ENCODE peak calls at places on chromosomes 5 and 9, in ten cellular contexts. C is NCI-H1092 treated with DMSO at 0.1 percent for 48 hours; S is GM18507; F is HuH-7; I is kidney epithelial cell; D is AG09319; A is stimulated activated CD4-positive, alpha-beta T cell treated with anti-CD3 and anti-CD28 coated beads, Interleukin-12 subunit alpha, Interleukin-12 subunit beta, amount 100 ng/mL, for 4 hours; L is posterior vena cava; Z is stimulated activated CD8-positive, alpha-beta memory T cell treated with anti-CD3 and anti-CD28 coated beads, Interleukin-2, amount 100 ng/mL, for 1 hour; U is SK-MEL-5. W is an unnamed sample.

GRCh38 chr9:21294325-21294724 is 10.8 kb downstream of the IFNA5 start:
- DNase-seq in S (no peak), U (no peak), A (no peak), C (no peak), L (no peak), I (peak; percentile 88), Z (no peak), F (no peak), D (no peak), W (no peak)

GRCh38 chr5:69503144-69503488 is 10.5 kb downstream of the OCLN start:
- DNase-seq in F (no peak), L (no peak), C (no peak), D (no peak), S (no peak), A (no peak), I (no peak), U (no peak), Z (no peak), W (no peak)

GRCh38 chr5:141513627-141514329 is 24.9 kb downstream of the PCDHGC5 start:
- DNase-seq in D (no peak), C (peak; percentile 41), F (no peak), I (peak; percentile 90), Z (no peak), U (no peak), S (no peak), A (peak; percentile 71), L (peak; percentile 93), W (no peak)

GRCh38 chr5:132704875-132705274 is 31.1 kb downstream of the IL4 start:
- DNase-seq in I (peak; percentile 21), C (no peak), Z (no peak), L (no peak), S (no peak), F (no peak), A (no peak), U (no peak), D (no peak), W (no peak)

GRCh38 chr5:170429014-170429413 is 39.8 kb upstream of the KCNMB1 start:
- DNase-seq in C (no peak), D (no peak), I (no peak), Z (no peak), A (no peak), F (no peak), U (peak; percentile 55), S (no peak), L (no peak), W (no peak)

GRCh38 chr5:141617128-141617527 is 1.7 kb downstream of the DIAPH1 start:
- DNase-seq in L (no peak), D (no peak), C (no peak), I (no peak), A (no peak), S (no peak), F (no peak), U (no peak), Z (no peak), W (no peak)

GRCh38 chr5:175652741-175653663 is 4.9 kb upstream of the HRH2 start:
- DNase-seq in F (no peak), D (no peak), I (no peak), S (peak; percentile 9), A (peak; percentile 61), Z (peak; percentile 17), L (peak; percentile 37), C (no peak), U (peak; percentile 92), W (no peak)

GRCh38 chr5:170265527-170265926 is 32.0 kb downstream of the LCP2 start:
- DNase-seq in F (no peak), D (no peak), Z (no peak), I (no peak), A (no peak), L (no peak), U (peak; percentile 14), C (no peak), S (no peak), W (no peak)

GRCh38 chr9:4225291-4226119 is 74.4 kb downstream of the GLIS3 start:
- DNase-seq in C (no peak), I (peak; percentile 96), D (no peak), A (no peak), L (no peak), Z (no peak), F (no peak), S (no peak), U (no peak), W (no peak)

GRCh38 chr9:132742821-132743311 is 72.6 kb downstream of the GTF3C4 start:
- DNase-seq in U (no peak), S (no peak), A (no peak), D (no peak), Z (no peak), C (no peak), I (no peak), L (peak; percentile 66), F (no peak), W (no peak)

GRCh38 chr9:129237195-129237611 is 59.1 kb upstream of the IER5L start:
- DNase-seq in U (no peak), L (peak; percentile 82), D (no peak), A (peak; percentile 55), Z (peak; percentile 12), F (no peak), S (no peak), I (no peak), C (no peak), W (no peak)

GRCh38 chr9:121930970-121931369 is 162.1 kb downstream of the TTLL11 start:
- DNase-seq in C (no peak), A (no peak), Z (no peak), F (no peak), L (no peak), I (no peak), S (no peak), D (no peak), U (no peak), W (no peak)

GRCh38 chr5:114185274-114185673 is 176.6 kb upstream of the KCNN2 start:
- DNase-seq in C (no peak), L (peak; percentile 61), F (no peak), A (no peak), D (peak; percentile 43), Z (no peak), U (peak; percentile 33), S (no peak), I (no peak), W (no peak)

GRCh38 chr5:40401281-40401680 is 278.4 kb upstream of the PTGER4 start:
- DNase-seq in F (no peak), Z (no peak), D (no peak), A (no peak), C (no peak), U (no peak), L (no peak), S (no peak), I (no peak), W (no peak)

GRCh38 chr9:89638897-89639296 is 34.1 kb downstream of the GADD45G start:
- DNase-seq in L (no peak), Z (no peak), S (no peak), A (no peak), U (no peak), I (no peak), D (no peak), C (no peak), F (no peak), W (no peak)

GRCh38 chr5:1769017-1769640 is 30.5 kb downstream of the MRPL36 start:
- DNase-seq in A (no peak), F (no peak), C (no peak), I (no peak), D (no peak), Z (no peak), U (no peak), L (peak; percentile 59), S (no peak), W (peak; percentile 67)

GRCh38 chr5:1926471-1927341 is 44.0 kb upstream of the IRX4 start:
- DNase-seq in L (no peak), F (no peak), I (no peak), Z (no peak), S (no peak), C (no peak), A (no peak), U (no peak), D (no peak), W (no peak)

W was measured in RWPE2.